ENCODE peak calls at places on chromosomes 12 and 14, in eight cellular contexts. M is sigmoid colon, B is astrocyte, S is cardiac fibroblast, J is B cell, N is progenitor cell of endocrine pancreas, G is endothelial cell, I is astrocyte of the cerebellum. U is an unnamed sample.

GRCh38 chr12:98439471-98440164 is 75.8 kb upstream of the TMPO start:
- DNase-seq in M (no peak), B (peak), S (peak), J (no peak), N (no peak), G (peak), I (no peak), U (no peak)

GRCh38 chr12:40718878-40719372 is 26.7 kb downstream of the CNTN1 start:
- DNase-seq in M (no peak), B (no peak), S (no peak), J (no peak), N (no peak), G (no peak), I (no peak), U (no peak)

GRCh38 chr14:70665448-70666363 is 24.0 kb downstream of the TTC9 start:
- DNase-seq in M (no peak), B (no peak), S (no peak), J (peak), N (no peak), G (no peak), I (no peak), U (peak)

GRCh38 chr14:44700184-44700583 is 193.1 kb upstream of the FSCB start:
- DNase-seq in M (no peak), B (peak), S (peak), J (no peak), N (no peak), G (no peak), I (peak), U (no peak)

GRCh38 chr12:126935435-126935834 is 1331.5 kb upstream of the TMEM132C start:
- DNase-seq in M (no peak), B (no peak), S (no peak), J (no peak), N (no peak), G (no peak), I (no peak), U (no peak)

GRCh38 chr12:17954788-17955187 is 135.2 kb downstream of the RERGL start:
- DNase-seq in M (no peak), B (no peak), S (no peak), J (no peak), N (no peak), G (no peak), I (no peak), U (no peak)

GRCh38 chr14:45526715-45527549 is 273.9 kb upstream of the MIS18BP1 start:
- DNase-seq in M (no peak), B (no peak), S (no peak), J (no peak), N (no peak), G (peak), I (no peak), U (peak)

GRCh38 chr12:43980627-43981191 is 144.8 kb downstream of the TMEM117 start:
- DNase-seq in M (no peak), B (no peak), S (no peak), J (no peak), N (no peak), G (no peak), I (no peak), U (no peak)

GRCh38 chr12:71476513-71476912 is 36.9 kb downstream of the LGR5 start:
- DNase-seq in M (no peak), B (peak), S (peak), J (no peak), N (no peak), G (no peak), I (peak), U (peak)

GRCh38 chr12:56461235-56462159 is 6.9 kb upstream of the SPRYD4 start:
- DNase-seq in M (peak), B (peak), S (no peak), J (no peak), N (no peak), G (no peak), I (no peak), U (no peak)

GRCh38 chr12:128818065-128819022 is 5.4 kb downstream of the SLC15A4 start:
- DNase-seq in M (peak), B (peak), S (peak), J (peak), N (no peak), G (no peak), I (no peak), U (no peak)

GRCh38 chr14:60657609-60657983 is 8.3 kb upstream of the SIX1 start:
- DNase-seq in M (no peak), B (no peak), S (no peak), J (peak), N (no peak), G (peak), I (no peak), U (no peak)

GRCh38 chr12:27293463-27293862 is 39.2 kb upstream of the BMAL2 start:
- DNase-seq in M (no peak), B (peak), S (peak), J (no peak), N (no peak), G (no peak), I (peak), U (no peak)

GRCh38 chr12:22658214-22658613 is 33.2 kb downstream of the ETNK1 start:
- DNase-seq in M (no peak), B (peak), S (peak), J (no peak), N (no peak), G (no peak), I (peak), U (peak)

GRCh38 chr14:40623641-40624040 is 983.0 kb upstream of the LRFN5 start:
- DNase-seq in M (no peak), B (no peak), S (no peak), J (no peak), N (no peak), G (no peak), I (no peak), U (no peak)

GRCh38 chr12:52395761-52396434 is 10.2 kb downstream of the KRT82 start:
- DNase-seq in M (peak), B (no peak), S (peak), J (no peak), N (peak), G (peak), I (no peak), U (peak)
- TF ChIP-seq CTCF in M (no peak), B (no peak), S (peak), J (no peak), N (peak), G (peak), I (peak), U (peak)

GRCh38 chr12:130838284-130838950 is 633 bp downstream of the STX2 start:
- DNase-seq in M (no peak), B (peak), S (peak), J (peak), N (no peak), G (peak), I (no peak), U (peak)

GRCh38 chr12:130835436-130835835 is 3.6 kb downstream of the STX2 start:
- DNase-seq in M (no peak), B (no peak), S (no peak), J (no peak), N (no peak), G (no peak), I (no peak), U (no peak)

GRCh38 chr12:130839770-130840355 is 813 bp upstream of the STX2 start:
- DNase-seq in M (peak), B (no peak), S (no peak), J (no peak), N (no peak), G (no peak), I (no peak), U (no peak)

GRCh38 chr12:130835011-130835410 is 4.0 kb downstream of the STX2 start:
- DNase-seq in M (no peak), B (no peak), S (no peak), J (no peak), N (no peak), G (no peak), I (no peak), U (no peak)

GRCh38 chr12:130838951-130839769 is at the start of gene STX2:
- DNase-seq in M (peak), B (peak), S (peak), J (peak), N (peak), G (peak), I (peak), U (peak)
- TF ChIP-seq CTCF in M (no peak), B (no peak), S (no peak), J (no peak), N (no peak), G (no peak), I (peak), U (peak)

DNA sequence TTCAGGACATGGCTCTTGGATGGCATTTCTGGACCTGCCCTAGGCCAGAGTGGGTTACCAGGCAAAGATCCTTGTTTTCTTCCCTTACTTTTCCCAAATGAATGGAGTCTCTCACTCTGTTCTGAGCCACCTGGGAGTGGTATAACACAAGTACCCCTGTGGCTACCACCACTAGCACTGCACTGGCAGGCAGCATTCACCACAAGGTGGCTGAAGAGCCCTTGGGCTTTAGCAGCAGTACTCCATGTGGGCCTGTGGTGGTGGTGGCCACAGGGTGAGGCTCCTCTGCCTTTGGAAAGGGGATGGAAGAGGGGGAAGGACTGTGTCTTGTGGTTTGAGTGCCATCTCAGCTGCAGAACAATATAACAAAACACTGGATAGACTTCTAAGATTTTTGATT is 38.0 kb upstream of the LMNTD1 start:
- DNase-seq in M (no peak), B (no peak), S (peak), J (no peak), N (no peak), G (peak), I (no peak), U (no peak)
- TF ChIP-seq CTCF in M (no peak), B (no peak), S (no peak), J (no peak), N (peak), G (no peak), I (peak), U (no peak)

DNA sequence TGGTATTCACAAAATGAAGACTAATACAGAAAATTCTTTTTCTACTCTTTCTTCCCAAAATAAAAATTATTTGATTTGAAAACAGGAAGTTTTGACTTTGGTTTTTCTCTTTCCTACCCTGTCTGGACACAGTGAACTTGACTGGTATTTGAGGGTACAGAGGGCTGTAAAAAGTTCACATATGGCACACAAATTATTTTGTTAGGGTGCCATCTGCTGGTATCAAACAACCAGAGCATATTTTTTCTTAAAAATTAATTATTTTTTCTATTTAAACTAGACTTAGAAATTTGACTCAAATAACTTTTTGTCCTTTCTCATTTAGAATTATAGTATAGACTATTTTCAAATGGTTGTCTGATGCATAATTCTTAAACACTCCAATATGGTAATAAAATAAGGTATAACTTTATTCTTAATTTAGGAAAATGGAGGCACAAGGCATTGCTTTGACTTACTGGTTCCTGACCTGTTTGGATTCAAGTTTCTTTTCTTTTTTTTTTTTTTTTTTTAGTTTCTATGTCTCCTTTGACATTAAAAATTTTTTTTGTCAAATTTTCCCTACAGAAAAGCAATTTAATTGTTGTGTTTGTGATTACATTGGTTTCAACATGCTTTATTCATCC is 390.6 kb downstream of the PRKD1 start:
- DNase-seq in M (no peak), B (peak), S (peak), J (no peak), N (no peak), G (no peak), I (peak), U (peak)
- TF ChIP-seq CTCF in M (no peak), B (peak), S (peak), J (peak), N (peak), G (peak), I (peak), U (peak)

DNA sequence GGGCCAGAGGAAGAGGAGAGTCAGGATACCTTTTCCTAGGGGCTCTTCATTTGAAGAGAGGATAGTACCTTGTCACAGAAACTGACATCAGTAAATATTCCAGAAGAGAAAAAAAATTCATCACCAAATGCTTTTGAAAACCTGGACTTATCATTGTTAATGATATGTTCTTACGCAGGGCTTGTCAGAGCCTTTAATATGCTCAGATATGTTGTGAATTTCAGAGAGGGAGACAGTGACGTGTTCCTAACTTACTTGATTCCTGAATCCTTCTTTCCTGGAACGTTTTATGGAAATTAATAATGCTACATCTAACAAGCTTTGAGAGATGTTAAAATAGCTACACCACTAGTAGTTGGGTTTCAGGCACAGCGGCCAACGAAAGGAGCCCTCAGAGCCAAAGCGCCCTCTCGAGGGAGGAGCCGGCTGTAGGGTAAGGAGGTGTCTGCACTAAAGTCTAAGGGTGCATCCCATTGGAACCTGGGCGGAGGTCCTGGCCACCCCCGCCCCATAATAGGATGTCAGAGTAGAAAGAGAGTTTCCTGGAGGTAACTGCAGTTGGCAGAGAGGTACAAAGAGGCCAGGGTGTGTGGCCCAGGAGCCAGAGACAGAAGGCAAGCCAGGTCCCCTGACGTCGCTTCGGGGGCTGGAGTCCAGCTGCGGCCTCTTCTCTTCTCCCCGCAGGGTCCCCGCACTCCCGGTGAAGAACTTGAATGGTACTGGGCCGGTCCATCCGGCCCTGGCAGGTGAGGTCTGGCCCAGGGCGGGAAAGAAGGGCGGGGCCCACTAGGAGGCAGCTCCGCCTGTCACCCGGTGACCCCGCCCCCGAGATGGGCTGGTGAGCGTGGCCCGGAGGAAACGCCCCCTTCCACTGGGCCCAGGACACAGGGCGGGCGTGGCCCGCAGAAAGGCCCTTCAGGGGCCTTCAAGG is 36.2 kb downstream of the DTX1 start:
- DNase-seq in M (no peak), B (no peak), S (no peak), J (peak), N (peak), G (peak), I (no peak), U (peak)
- TF ChIP-seq CTCF in M (no peak), B (no peak), S (peak), J (peak), N (peak), G (no peak), I (no peak), U (no peak)

GRCh38 chr12:131540138-131540623 is 170.7 kb upstream of the SFSWAP start:
- DNase-seq in M (no peak), B (no peak), S (no peak), J (no peak), N (no peak), G (no peak), I (no peak), U (no peak)
- TF ChIP-seq CTCF in M (no peak), B (no peak), S (no peak), J (no peak), N (no peak), G (no peak), I (no peak), U (no peak)

GRCh38 chr12:95963104-95963503 is 20.0 kb downstream of the AMDHD1 start:
- DNase-seq in M (no peak), B (no peak), S (no peak), J (no peak), N (no peak), G (no peak), I (no peak), U (peak)
- TF ChIP-seq CTCF in M (no peak), B (no peak), S (peak), J (no peak), N (no peak), G (no peak), I (no peak), U (no peak)

U was measured in MCF 10A.